ENCODE peak calls at places on chromosome 18, in nine cellular contexts. A is activated effector memory CD4-positive, alpha-beta T cell treated with anti-CD3 and anti-CD28 coated beads, Interleukin-2, amount 50 U/mL, for 16 hours; Z is activated naive CD4-positive, alpha-beta T cell treated with anti-CD3 and anti-CD28 coated beads, Interleukin-2, amount 10 ng/mL, durations not matched to agents 7 days and 5 days; U is NCI-H524; I is neural crest cell; P is glutamatergic neuron; G is fibroblast of the aortic adventitia; D is H54; V is spleen. Q is an unnamed sample.

GRCh38 chr18:79629249-79629558 is 50.4 kb upstream of the CTDP1 start:
- DNase-seq in P (no peak), A (peak; percentile 33), G (no peak), I (no peak), D (no peak), Z (no peak), V (peak; percentile 37), U (no peak), Q (no peak)

GRCh38 chr18:79936641-79937040 is 14.8 kb downstream of the SLC66A2 start:
- DNase-seq in D (no peak), V (peak; percentile 66), Z (no peak), I (no peak), P (peak; percentile 14), G (no peak), U (no peak), A (peak; percentile 39), Q (no peak)

GRCh38 chr18:32114293-32114692 is 22.6 kb downstream of the RNF138 start:
- DNase-seq in D (no peak), G (no peak), P (no peak), I (no peak), V (no peak), U (no peak), Z (no peak), A (no peak), Q (no peak)

GRCh38 chr18:32310119-32310518 is 120.3 kb downstream of the MEP1B start:
- DNase-seq in D (no peak), G (peak; percentile 68), I (no peak), P (no peak), A (no peak), U (no peak), Z (no peak), V (no peak), Q (no peak)

GRCh38 chr18:48728204-48728833 is 189.5 kb downstream of the CTIF start:
- DNase-seq in D (peak; percentile 63), A (no peak), P (no peak), U (no peak), V (no peak), I (no peak), G (peak; percentile 100), Z (no peak), Q (peak; percentile 97)

GRCh38 chr18:2513616-2514015 is 57.7 kb downstream of the METTL4 start:
- DNase-seq in A (no peak), D (no peak), U (no peak), I (no peak), G (no peak), P (no peak), Z (no peak), V (no peak), Q (no peak)

GRCh38 chr18:48622911-48623431 is 84.1 kb downstream of the CTIF start:
- DNase-seq in G (peak; percentile 36), A (no peak), U (no peak), I (no peak), D (peak; percentile 23), P (no peak), Z (no peak), V (peak; percentile 63), Q (no peak)

GRCh38 chr18:27887711-27888495 is 289.0 kb downstream of the CDH2 start:
- DNase-seq in D (no peak), Z (no peak), A (no peak), I (no peak), G (no peak), U (no peak), P (no peak), V (no peak), Q (no peak)

GRCh38 chr18:73646196-73646595 is 501.4 kb downstream of the FBXO15 start:
- DNase-seq in Z (no peak), G (peak; percentile 24), P (no peak), I (no peak), U (no peak), A (no peak), V (no peak), D (no peak), Q (no peak)

GRCh38 chr18:13681701-13682100 is 44.7 kb downstream of the FAM210A start:
- DNase-seq in U (no peak), V (no peak), I (no peak), D (no peak), G (no peak), A (no peak), P (no peak), Z (no peak), Q (no peak)

GRCh38 chr18:11861583-11862288 is 10.5 kb downstream of the CHMP1B start:
- DNase-seq in V (peak; percentile 52), Z (no peak), A (no peak), P (no peak), I (no peak), U (no peak), G (peak; percentile 37), D (no peak), Q (no peak)

GRCh38 chr18:9619545-9619944 is 5.2 kb upstream of the PPP4R1 start:
- DNase-seq in A (no peak), D (no peak), G (peak; percentile 86), I (no peak), Z (no peak), U (no peak), V (no peak), P (no peak), Q (no peak)

GRCh38 chr18:75206637-75207297 is 2.2 kb downstream of the PTGR3 start:
- DNase-seq in G (no peak), A (no peak), D (no peak), U (peak; percentile 25), I (no peak), Z (no peak), V (no peak), P (no peak), Q (no peak)